ENCODE peak calls at places on chromosomes 12 and 14, in five cellular contexts. E, A, N, Z and V are unnamed samples.

GRCh38 chr14:21454843-21455550 is 926 bp downstream of the CHD8 start:
- DNase-seq in E (no peak), A (no peak), N (peak; percentile 33), Z (peak; percentile 42), V (peak; percentile 35)

GRCh38 chr14:105247715-105248367 is 492 bp upstream of the BTBD6 start:
- DNase-seq in E (no peak), A (no peak), N (no peak), Z (no peak), V (peak; percentile 24)

GRCh38 chr12:111436266-111436665 is 30.5 kb downstream of the SH2B3 start:
- DNase-seq in E (no peak), A (no peak), N (no peak), Z (no peak), V (peak; percentile 37)

GRCh38 chr14:63896278-63896720 is 43.5 kb downstream of the SYNE2 start:
- DNase-seq in E (no peak), A (no peak), N (peak; percentile 81), Z (no peak), V (no peak)

GRCh38 chr12:46480724-46481123 is 108.2 kb upstream of the SLC38A2 start:
- DNase-seq in E (no peak), A (no peak), N (no peak), Z (no peak), V (no peak)

GRCh38 chr12:79566452-79566851 is 124.3 kb downstream of the PAWR start:
- DNase-seq in E (no peak), A (no peak), N (peak; percentile 78), Z (no peak), V (no peak)

GRCh38 chr12:19546611-19547162 is 107.4 kb downstream of the AEBP2 start:
- DNase-seq in E (no peak), A (no peak), N (no peak), Z (no peak), V (no peak)

GRCh38 chr12:52891044-52891443 is 13.8 kb downstream of the KRT8 start:
- DNase-seq in E (no peak), A (no peak), N (no peak), Z (no peak), V (no peak)

GRCh38 chr12:52792185-52793029 is 3.5 kb downstream of the KRT3 start:
- DNase-seq in E (no peak), A (no peak), N (no peak), Z (no peak), V (no peak)

GRCh38 chr12:46459111-46459510 is 86.5 kb upstream of the SLC38A2 start:
- DNase-seq in E (no peak), A (no peak), N (no peak), Z (no peak), V (peak; percentile 27)

GRCh38 chr12:4274396-4274959 is 916 bp downstream of the CCND2 start:
- DNase-seq in E (no peak), A (no peak), N (no peak), Z (no peak), V (peak; percentile 61)

GRCh38 chr12:48197549-48197966 is 5.5 kb downstream of the OR10AD1 start:
- DNase-seq in E (peak; percentile 51), A (peak; percentile 15), N (no peak), Z (peak; percentile 48), V (peak; percentile 50)

GRCh38 chr12:122207391-122207790 is 3.9 kb downstream of the B3GNT4 start:
- DNase-seq in E (no peak), A (no peak), N (no peak), Z (no peak), V (no peak)

GRCh38 chr12:25806271-25806670 is 152.2 kb upstream of the RASSF8 start:
- DNase-seq in E (no peak), A (no peak), N (no peak), Z (no peak), V (no peak)

GRCh38 chr14:35304812-35305462 is 12.8 kb downstream of the PSMA6 start:
- DNase-seq in E (no peak), A (no peak), N (no peak), Z (no peak), V (no peak)

GRCh38 chr14:68718033-68718725 is 74.7 kb downstream of the ZFP36L1 start:
- DNase-seq in E (peak; percentile 36), A (no peak), N (no peak), Z (no peak), V (peak; percentile 53)

GRCh38 chr14:72636871-72637270 is 257.0 kb downstream of the DPF3 start:
- DNase-seq in E (no peak), A (no peak), N (no peak), Z (no peak), V (no peak)

GRCh38 chr12:12008232-12008850 is 62.4 kb upstream of the BCL2L14 start:
- DNase-seq in E (no peak), A (no peak), N (no peak), Z (no peak), V (peak; percentile 41)

GRCh38 chr12:1633459-1633858 is 4.4 kb downstream of the WNT5B start:
- DNase-seq in E (no peak), A (no peak), N (no peak), Z (no peak), V (peak; percentile 16)

GRCh38 chr12:82862876-82863649 is 176.4 kb downstream of the TMTC2 start:
- DNase-seq in E (no peak), A (no peak), N (no peak), Z (no peak), V (no peak)

GRCh38 chr14:29643415-29644206 is 284.0 kb downstream of the PRKD1 start:
- DNase-seq in E (no peak), A (no peak), N (no peak), Z (peak; percentile 40), V (peak; percentile 8)

GRCh38 chr12:571795-572531 is 91.3 kb downstream of the NINJ2 start:
- DNase-seq in E (peak; percentile 55), A (no peak), N (peak; percentile 29), Z (no peak), V (no peak)

GRCh38 chr12:29672580-29672979 is 111.2 kb downstream of the TMTC1 start:
- DNase-seq in E (no peak), A (no peak), N (no peak), Z (no peak), V (no peak)

GRCh38 chr12:10397311-10397710 is 7.5 kb upstream of the KLRK1 start:
- DNase-seq in E (no peak), A (no peak), N (no peak), Z (no peak), V (no peak)

GRCh38 chr12:119229837-119230236 is 51.1 kb downstream of the HSPB8 start:
- DNase-seq in E (peak; percentile 84), A (no peak), N (peak; percentile 55), Z (peak; percentile 59), V (peak; percentile 91)

GRCh38 chr14:68140801-68141200 is 321.2 kb downstream of the RAD51B start:
- DNase-seq in E (no peak), A (no peak), N (no peak), Z (no peak), V (no peak)

GRCh38 chr14:105312973-105313372 is 1.6 kb upstream of the PACS2 start:
- DNase-seq in E (no peak), A (no peak), N (no peak), Z (no peak), V (no peak)

GRCh38 chr12:107761502-107761904 is 566 bp upstream of the PRDM4 start:
- DNase-seq in E (no peak), A (no peak), N (no peak), Z (peak; percentile 3), V (peak; percentile 58)

GRCh38 chr14:105448706-105449111 is 25.9 kb upstream of the CRIP2 start:
- DNase-seq in E (peak; percentile 87), A (no peak), N (peak; percentile 20), Z (peak; percentile 66), V (peak; percentile 88)

GRCh38 chr12:130685250-130685649 is 30.8 kb downstream of the RIMBP2 start:
- DNase-seq in E (no peak), A (no peak), N (no peak), Z (no peak), V (no peak)

GRCh38 chr14:104100171-104101085 is 14.9 kb downstream of the ASPG start:
- DNase-seq in E (no peak), A (no peak), N (no peak), Z (no peak), V (no peak)
- TF ChIP-seq JUNB in E (no peak), A (no peak), N (no peak), Z (no peak), V (no peak)

GRCh38 chr12:132886529-132887477 is 602 bp downstream of the CHFR start:
- DNase-seq in E (peak; percentile 12), A (no peak), N (peak; percentile 6), Z (peak; percentile 40), V (peak; percentile 70)
- H3K4me3 ChIP-seq in E (peak overlapping the region; percentile 81), A (peak overlapping the region; percentile 91), N (peak overlapping the region; percentile 91), Z (peak overlapping the region; percentile 92), V (peak overlapping the region; percentile 92)

DNA sequence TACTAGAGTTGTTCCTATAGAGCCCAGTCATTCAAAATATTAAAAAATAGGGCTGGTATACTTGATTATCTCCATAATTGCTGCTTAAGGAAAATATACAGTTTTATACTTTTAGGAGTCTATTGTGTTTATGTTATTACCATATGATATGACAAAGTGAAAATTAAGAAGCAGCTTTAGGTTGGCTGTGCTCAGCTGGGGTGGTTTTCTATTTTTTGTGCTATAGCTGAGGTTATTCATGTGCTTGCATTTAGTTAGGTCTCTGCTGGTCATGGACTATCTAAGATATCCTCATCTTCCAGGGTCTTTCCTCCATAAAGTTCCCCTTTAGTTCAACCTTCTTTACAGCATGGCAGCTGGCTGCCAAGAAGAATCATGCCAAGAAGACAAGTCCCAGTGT is 13.6 kb upstream of the LMO3 start:
- DNase-seq in E (no peak), A (no peak), N (no peak), Z (no peak), V (no peak)
- TF ChIP-seq JUNB in E (no peak), A (no peak), N (no peak), Z (no peak), V (no peak)

GRCh38 chr14:91324606-91324950 is 80.1 kb upstream of the GPR68 start:
- DNase-seq in E (no peak), A (no peak), N (no peak), Z (no peak), V (no peak)

GRCh38 chr14:91322623-91323022 is 78.1 kb upstream of the GPR68 start:
- DNase-seq in E (no peak), A (no peak), N (no peak), Z (no peak), V (no peak)

GRCh38 chr14:91325211-91325610 is 80.7 kb upstream of the GPR68 start:
- DNase-seq in E (no peak), A (no peak), N (no peak), Z (no peak), V (no peak)

GRCh38 chr14:91323031-91323430 is 78.5 kb upstream of the GPR68 start:
- DNase-seq in E (no peak), A (no peak), N (no peak), Z (no peak), V (no peak)

DNA sequence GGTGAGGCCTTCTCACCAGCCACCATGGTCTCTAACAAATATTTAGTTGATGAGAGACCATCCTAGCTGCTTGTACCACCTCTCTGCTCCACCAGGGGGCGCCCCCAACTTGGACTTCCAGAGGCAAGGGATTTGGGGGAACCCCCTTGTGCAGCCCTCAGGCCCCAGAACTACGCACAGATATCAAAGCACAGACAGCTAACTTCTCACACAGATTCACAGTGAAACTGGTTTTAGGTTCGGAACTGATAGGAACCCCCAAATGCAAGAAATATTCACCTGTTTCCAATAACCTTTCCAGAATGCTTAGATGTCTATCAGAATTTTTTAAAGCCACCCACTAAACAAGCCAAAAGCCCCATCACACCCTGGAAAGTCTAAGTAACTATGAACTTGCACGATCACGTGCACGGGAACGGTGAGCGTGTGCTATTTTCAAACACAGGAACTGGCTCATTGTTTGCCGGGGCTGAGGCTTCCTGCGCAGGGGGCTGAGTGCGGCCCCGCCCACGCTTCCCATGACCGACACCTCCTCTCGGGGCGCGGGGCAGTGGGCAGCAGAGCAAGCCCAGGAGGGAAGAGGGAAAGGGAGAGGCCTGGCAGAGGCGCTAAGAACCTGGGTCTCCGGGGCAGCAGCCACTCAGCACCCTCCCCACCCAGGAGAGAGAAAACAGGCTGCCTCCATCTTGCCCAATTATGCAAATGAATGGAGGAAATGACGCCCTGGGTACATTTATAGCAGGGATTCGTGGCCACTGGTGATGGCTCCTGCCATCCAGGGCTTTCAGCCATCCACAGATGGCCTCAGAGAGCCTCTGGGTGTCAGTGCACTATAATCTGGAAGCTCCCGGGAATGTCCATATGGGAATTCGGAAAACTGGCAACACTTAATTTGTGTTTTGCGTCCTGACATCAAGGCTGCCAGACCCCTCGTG is 79.4 kb upstream of the GPR68 start:
- DNase-seq in E (peak; percentile 55), A (peak; percentile 75), N (peak; percentile 45), Z (peak; percentile 71), V (peak; percentile 89)
- H3K4me3 ChIP-seq in E (no peak overlapping the region), A (peak overlapping the region; percentile 11), N (no peak overlapping the region), Z (no peak overlapping the region), V (no peak overlapping the region)